ENCODE peak calls at places on chromosome 19, in nine cellular contexts. One of them, this sample, is unnamed.

GRCh38 chr19:30374791-30375650 is 2.8 kb downstream of the ZNF536 start:
- DNase-seq in fibroblast of lung: no peak
- DNase-seq in Caco-2: no peak
- DNase-seq in mesothelial cell of epicardium: peak
- DNase-seq in upper lobe of left lung: no peak
- DNase-seq in CD4-positive, alpha-beta T cell: no peak
- DNase-seq in WERI-Rb-1: peak
- DNase-seq in neural crest cell: peak
- DNase-seq in endothelial cell of umbilical vein: no peak
- DNase-seq in this sample: no peak

GRCh38 chr19:33720155-33720493 is 76.5 kb upstream of the KCTD15 start:
- DNase-seq in fibroblast of lung: no peak
- DNase-seq in Caco-2: no peak
- DNase-seq in mesothelial cell of epicardium: no peak
- DNase-seq in upper lobe of left lung: no peak
- DNase-seq in CD4-positive, alpha-beta T cell: no peak
- DNase-seq in WERI-Rb-1: no peak
- DNase-seq in neural crest cell: no peak
- DNase-seq in endothelial cell of umbilical vein: no peak
- DNase-seq in this sample: no peak

GRCh38 chr19:53898680-53899341 is 10.3 kb upstream of the CACNG7 start:
- DNase-seq in fibroblast of lung: no peak
- DNase-seq in Caco-2: no peak
- DNase-seq in mesothelial cell of epicardium: no peak
- DNase-seq in upper lobe of left lung: no peak
- DNase-seq in CD4-positive, alpha-beta T cell: no peak
- DNase-seq in WERI-Rb-1: peak
- DNase-seq in neural crest cell: no peak
- DNase-seq in endothelial cell of umbilical vein: no peak
- DNase-seq in this sample: no peak

GRCh38 chr19:16247353-16248182 is 49.9 kb downstream of the AP1M1 start:
- DNase-seq in fibroblast of lung: peak
- DNase-seq in Caco-2: peak
- DNase-seq in mesothelial cell of epicardium: peak
- DNase-seq in upper lobe of left lung: peak
- DNase-seq in CD4-positive, alpha-beta T cell: peak
- DNase-seq in WERI-Rb-1: peak
- DNase-seq in neural crest cell: peak
- DNase-seq in endothelial cell of umbilical vein: peak
- DNase-seq in this sample: peak

GRCh38 chr19:7483720-7484201 is 5.1 kb downstream of the PEX11G start:
- DNase-seq in fibroblast of lung: no peak
- DNase-seq in Caco-2: no peak
- DNase-seq in mesothelial cell of epicardium: no peak
- DNase-seq in upper lobe of left lung: no peak
- DNase-seq in CD4-positive, alpha-beta T cell: no peak
- DNase-seq in WERI-Rb-1: no peak
- DNase-seq in neural crest cell: no peak
- DNase-seq in endothelial cell of umbilical vein: no peak
- DNase-seq in this sample: no peak

GRCh38 chr19:33819875-33820781 is 23.5 kb downstream of the KCTD15 start:
- DNase-seq in fibroblast of lung: peak
- DNase-seq in Caco-2: peak
- DNase-seq in mesothelial cell of epicardium: peak
- DNase-seq in upper lobe of left lung: peak
- DNase-seq in CD4-positive, alpha-beta T cell: peak
- DNase-seq in WERI-Rb-1: no peak
- DNase-seq in neural crest cell: peak
- DNase-seq in endothelial cell of umbilical vein: peak
- DNase-seq in this sample: peak

GRCh38 chr19:13613447-13613846 is 107.2 kb upstream of the CACNA1A start:
- DNase-seq in fibroblast of lung: no peak
- DNase-seq in Caco-2: no peak
- DNase-seq in mesothelial cell of epicardium: no peak
- DNase-seq in upper lobe of left lung: no peak
- DNase-seq in CD4-positive, alpha-beta T cell: no peak
- DNase-seq in WERI-Rb-1: no peak
- DNase-seq in neural crest cell: no peak
- DNase-seq in endothelial cell of umbilical vein: no peak
- DNase-seq in this sample: no peak

GRCh38 chr19:35206855-35207254 is 21.7 kb downstream of the FAM187B start:
- DNase-seq in fibroblast of lung: no peak
- DNase-seq in Caco-2: no peak
- DNase-seq in mesothelial cell of epicardium: no peak
- DNase-seq in upper lobe of left lung: no peak
- DNase-seq in CD4-positive, alpha-beta T cell: no peak
- DNase-seq in WERI-Rb-1: no peak
- DNase-seq in neural crest cell: no peak
- DNase-seq in endothelial cell of umbilical vein: no peak
- DNase-seq in this sample: no peak

GRCh38 chr19:35828694-35829301 is 16.2 kb upstream of the PRODH2 start:
- DNase-seq in fibroblast of lung: peak
- DNase-seq in Caco-2: peak
- DNase-seq in mesothelial cell of epicardium: peak
- DNase-seq in upper lobe of left lung: no peak
- DNase-seq in CD4-positive, alpha-beta T cell: peak
- DNase-seq in WERI-Rb-1: no peak
- DNase-seq in neural crest cell: peak
- DNase-seq in endothelial cell of umbilical vein: peak
- DNase-seq in this sample: peak

GRCh38 chr19:38030681-38031422 is 123.8 kb downstream of the SIPA1L3 start:
- DNase-seq in fibroblast of lung: no peak
- DNase-seq in Caco-2: no peak
- DNase-seq in mesothelial cell of epicardium: no peak
- DNase-seq in upper lobe of left lung: no peak
- DNase-seq in CD4-positive, alpha-beta T cell: no peak
- DNase-seq in WERI-Rb-1: no peak
- DNase-seq in neural crest cell: no peak
- DNase-seq in endothelial cell of umbilical vein: no peak
- DNase-seq in this sample: no peak

GRCh38 chr19:39735688-39736087 is 2.1 kb downstream of the CLC start:
- DNase-seq in fibroblast of lung: no peak
- DNase-seq in Caco-2: no peak
- DNase-seq in mesothelial cell of epicardium: no peak
- DNase-seq in upper lobe of left lung: no peak
- DNase-seq in CD4-positive, alpha-beta T cell: no peak
- DNase-seq in WERI-Rb-1: no peak
- DNase-seq in neural crest cell: no peak
- DNase-seq in endothelial cell of umbilical vein: no peak
- DNase-seq in this sample: no peak

GRCh38 chr19:32816555-32817099 is 52.9 kb downstream of the SLC7A9 start:
- DNase-seq in fibroblast of lung: no peak
- DNase-seq in Caco-2: no peak
- DNase-seq in mesothelial cell of epicardium: no peak
- DNase-seq in upper lobe of left lung: no peak
- DNase-seq in CD4-positive, alpha-beta T cell: no peak
- DNase-seq in WERI-Rb-1: no peak
- DNase-seq in neural crest cell: no peak
- DNase-seq in endothelial cell of umbilical vein: no peak
- DNase-seq in this sample: no peak

GRCh38 chr19:42554046-42554575 is 25.8 kb upstream of the CEACAM1 start:
- DNase-seq in fibroblast of lung: no peak
- DNase-seq in Caco-2: no peak
- DNase-seq in mesothelial cell of epicardium: peak
- DNase-seq in upper lobe of left lung: no peak
- DNase-seq in CD4-positive, alpha-beta T cell: no peak
- DNase-seq in WERI-Rb-1: no peak
- DNase-seq in neural crest cell: no peak
- DNase-seq in endothelial cell of umbilical vein: no peak
- DNase-seq in this sample: no peak

GRCh38 chr19:35738887-35739229 is 3.4 kb downstream of the IGFLR1 start:
- DNase-seq in fibroblast of lung: no peak
- DNase-seq in Caco-2: no peak
- DNase-seq in mesothelial cell of epicardium: no peak
- DNase-seq in upper lobe of left lung: no peak
- DNase-seq in CD4-positive, alpha-beta T cell: no peak
- DNase-seq in WERI-Rb-1: no peak
- DNase-seq in neural crest cell: no peak
- DNase-seq in endothelial cell of umbilical vein: no peak
- DNase-seq in this sample: no peak

GRCh38 chr19:3047307-3048189 is 14.7 kb downstream of the TLE5 start:
- DNase-seq in fibroblast of lung: peak
- DNase-seq in Caco-2: peak
- DNase-seq in mesothelial cell of epicardium: peak
- DNase-seq in upper lobe of left lung: peak
- DNase-seq in CD4-positive, alpha-beta T cell: peak
- DNase-seq in WERI-Rb-1: peak
- DNase-seq in neural crest cell: peak
- DNase-seq in endothelial cell of umbilical vein: peak
- DNase-seq in this sample: peak

GRCh38 chr19:42316223-42317211 is 3.4 kb downstream of the TMEM145 start:
- DNase-seq in fibroblast of lung: peak
- DNase-seq in Caco-2: no peak
- DNase-seq in mesothelial cell of epicardium: no peak
- DNase-seq in upper lobe of left lung: peak
- DNase-seq in CD4-positive, alpha-beta T cell: no peak
- DNase-seq in WERI-Rb-1: no peak
- DNase-seq in neural crest cell: no peak
- DNase-seq in endothelial cell of umbilical vein: no peak
- DNase-seq in this sample: no peak

GRCh38 chr19:2034729-2035589 is 16.1 kb downstream of the MKNK2 start:
- DNase-seq in fibroblast of lung: peak
- DNase-seq in Caco-2: peak
- DNase-seq in mesothelial cell of epicardium: no peak
- DNase-seq in upper lobe of left lung: peak
- DNase-seq in CD4-positive, alpha-beta T cell: peak
- DNase-seq in WERI-Rb-1: no peak
- DNase-seq in neural crest cell: peak
- DNase-seq in endothelial cell of umbilical vein: no peak
- DNase-seq in this sample: no peak

GRCh38 chr19:30318936-30319335 is 53.2 kb upstream of the ZNF536 start:
- DNase-seq in fibroblast of lung: no peak
- DNase-seq in Caco-2: no peak
- DNase-seq in mesothelial cell of epicardium: no peak
- DNase-seq in upper lobe of left lung: no peak
- DNase-seq in CD4-positive, alpha-beta T cell: no peak
- DNase-seq in WERI-Rb-1: no peak
- DNase-seq in neural crest cell: no peak
- DNase-seq in endothelial cell of umbilical vein: no peak
- DNase-seq in this sample: no peak

GRCh38 chr19:16066611-16067104 is 9.6 kb upstream of the TPM4 start:
- DNase-seq in fibroblast of lung: peak
- DNase-seq in Caco-2: peak
- DNase-seq in mesothelial cell of epicardium: no peak
- DNase-seq in upper lobe of left lung: peak
- DNase-seq in CD4-positive, alpha-beta T cell: peak
- DNase-seq in WERI-Rb-1: peak
- DNase-seq in neural crest cell: no peak
- DNase-seq in endothelial cell of umbilical vein: peak
- DNase-seq in this sample: no peak

GRCh38 chr19:35066691-35067563 is 25.4 kb downstream of the HPN start:
- DNase-seq in fibroblast of lung: peak
- DNase-seq in Caco-2: peak
- DNase-seq in mesothelial cell of epicardium: peak
- DNase-seq in upper lobe of left lung: peak
- DNase-seq in CD4-positive, alpha-beta T cell: peak
- DNase-seq in WERI-Rb-1: peak
- DNase-seq in neural crest cell: peak
- DNase-seq in endothelial cell of umbilical vein: peak
- DNase-seq in this sample: peak

GRCh38 chr19:4722671-4723464 is 774 bp downstream of the DPP9 start:
- DNase-seq in fibroblast of lung: peak
- DNase-seq in Caco-2: no peak
- DNase-seq in mesothelial cell of epicardium: no peak
- DNase-seq in upper lobe of left lung: no peak
- DNase-seq in CD4-positive, alpha-beta T cell: no peak
- DNase-seq in WERI-Rb-1: no peak
- DNase-seq in neural crest cell: no peak
- DNase-seq in endothelial cell of umbilical vein: peak
- DNase-seq in this sample: no peak

GRCh38 chr19:55588738-55589137 is 8.1 kb upstream of the ZNF579 start:
- DNase-seq in fibroblast of lung: no peak
- DNase-seq in Caco-2: no peak
- DNase-seq in mesothelial cell of epicardium: no peak
- DNase-seq in upper lobe of left lung: no peak
- DNase-seq in CD4-positive, alpha-beta T cell: no peak
- DNase-seq in WERI-Rb-1: no peak
- DNase-seq in neural crest cell: no peak
- DNase-seq in endothelial cell of umbilical vein: no peak
- DNase-seq in this sample: no peak
- TF ChIP-seq CTCF in fibroblast of lung: no peak
- TF ChIP-seq CTCF in Caco-2: no peak
- TF ChIP-seq CTCF in mesothelial cell of epicardium: no peak
- TF ChIP-seq CTCF in upper lobe of left lung: no peak
- TF ChIP-seq CTCF in CD4-positive, alpha-beta T cell: no peak
- TF ChIP-seq CTCF in WERI-Rb-1: no peak
- TF ChIP-seq CTCF in neural crest cell: no peak
- TF ChIP-seq CTCF in endothelial cell of umbilical vein: no peak
- TF ChIP-seq CTCF in this sample: no peak

DNA sequence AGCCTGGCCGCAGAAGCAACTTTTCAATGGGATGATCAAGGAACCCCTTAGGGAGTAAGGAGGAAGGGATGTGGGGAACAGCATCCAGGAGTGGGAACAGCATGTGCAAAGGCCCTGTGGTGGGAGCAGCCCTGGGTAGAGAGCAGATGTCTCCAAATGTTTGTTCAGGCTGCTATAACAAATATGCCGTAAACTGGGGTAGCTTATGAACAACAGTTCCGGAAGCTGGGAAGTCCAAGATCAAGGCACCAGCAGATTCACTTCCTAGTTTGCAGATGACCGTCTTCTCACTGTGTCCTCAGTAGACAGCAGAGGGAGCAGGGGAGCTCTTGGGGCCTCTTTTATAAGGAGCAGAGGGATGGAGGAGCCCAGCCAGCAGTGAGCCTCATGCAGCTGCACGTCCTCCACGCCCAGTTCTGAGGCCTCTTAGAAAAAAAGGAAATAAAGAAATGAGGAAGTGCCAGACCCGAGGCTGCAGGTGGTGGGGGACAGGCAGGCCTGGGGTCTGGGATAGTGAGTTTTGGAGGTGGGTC is 4.2 kb upstream of the LRRC25 start:
- DNase-seq in fibroblast of lung: peak
- DNase-seq in Caco-2: peak
- DNase-seq in mesothelial cell of epicardium: no peak
- DNase-seq in upper lobe of left lung: peak
- DNase-seq in CD4-positive, alpha-beta T cell: no peak
- DNase-seq in WERI-Rb-1: no peak
- DNase-seq in neural crest cell: no peak
- DNase-seq in endothelial cell of umbilical vein: no peak
- DNase-seq in this sample: no peak
- TF ChIP-seq CTCF in fibroblast of lung: peak
- TF ChIP-seq CTCF in Caco-2: peak
- TF ChIP-seq CTCF in mesothelial cell of epicardium: no peak
- TF ChIP-seq CTCF in upper lobe of left lung: peak
- TF ChIP-seq CTCF in CD4-positive, alpha-beta T cell: no peak
- TF ChIP-seq CTCF in WERI-Rb-1: peak
- TF ChIP-seq CTCF in neural crest cell: peak
- TF ChIP-seq CTCF in endothelial cell of umbilical vein: no peak
- TF ChIP-seq CTCF in this sample: peak

GRCh38 chr19:57888494-57889231 is at the start of gene ZNF814:
- DNase-seq in fibroblast of lung: peak
- DNase-seq in Caco-2: peak
- DNase-seq in mesothelial cell of epicardium: peak
- DNase-seq in upper lobe of left lung: peak
- DNase-seq in CD4-positive, alpha-beta T cell: peak
- DNase-seq in WERI-Rb-1: peak
- DNase-seq in neural crest cell: peak
- DNase-seq in endothelial cell of umbilical vein: peak
- DNase-seq in this sample: peak
- TF ChIP-seq CTCF in fibroblast of lung: peak
- TF ChIP-seq CTCF in Caco-2: no peak
- TF ChIP-seq CTCF in mesothelial cell of epicardium: peak
- TF ChIP-seq CTCF in upper lobe of left lung: peak
- TF ChIP-seq CTCF in CD4-positive, alpha-beta T cell: peak
- TF ChIP-seq CTCF in WERI-Rb-1: no peak
- TF ChIP-seq CTCF in neural crest cell: peak
- TF ChIP-seq CTCF in endothelial cell of umbilical vein: no peak
- TF ChIP-seq CTCF in this sample: peak

GRCh38 chr19:49309087-49309486 is 15.9 kb downstream of the SLC6A16 start:
- DNase-seq in fibroblast of lung: no peak
- DNase-seq in Caco-2: no peak
- DNase-seq in mesothelial cell of epicardium: no peak
- DNase-seq in upper lobe of left lung: no peak
- DNase-seq in CD4-positive, alpha-beta T cell: no peak
- DNase-seq in WERI-Rb-1: no peak
- DNase-seq in neural crest cell: no peak
- DNase-seq in endothelial cell of umbilical vein: no peak
- DNase-seq in this sample: no peak
- TF ChIP-seq CTCF in fibroblast of lung: no peak
- TF ChIP-seq CTCF in Caco-2: peak
- TF ChIP-seq CTCF in mesothelial cell of epicardium: no peak
- TF ChIP-seq CTCF in upper lobe of left lung: no peak
- TF ChIP-seq CTCF in CD4-positive, alpha-beta T cell: no peak
- TF ChIP-seq CTCF in WERI-Rb-1: no peak
- TF ChIP-seq CTCF in neural crest cell: no peak
- TF ChIP-seq CTCF in endothelial cell of umbilical vein: no peak
- TF ChIP-seq CTCF in this sample: no peak